ENCODE peak calls at places on chromosome 4, in five cellular contexts. One of them, this sample, is unnamed.
A peak's percentile ranks its signal among the peaks of the same experiment; 100 is the strongest.

GRCh38 chr4:4659871-4660651 is 118.2 kb upstream of the STX18 start:
- DNase-seq in upper lobe of right lung: no peak
- DNase-seq in prostate gland: no peak
- DNase-seq in neuronal stem cell: no peak
- DNase-seq in CD4-positive, CD25-positive, alpha-beta regulatory T cell: no peak
- DNase-seq in this sample: no peak

GRCh38 chr4:43264730-43265129 is 372.2 kb downstream of the GRXCR1 start:
- DNase-seq in upper lobe of right lung: no peak
- DNase-seq in neuronal stem cell: no peak
- DNase-seq in CD4-positive, CD25-positive, alpha-beta regulatory T cell: no peak
- DNase-seq in prostate gland: no peak
- DNase-seq in this sample: no peak

GRCh38 chr4:26058537-26058936 is 144.5 kb downstream of the SMIM20 start:
- DNase-seq in neuronal stem cell: no peak
- DNase-seq in upper lobe of right lung: no peak
- DNase-seq in CD4-positive, CD25-positive, alpha-beta regulatory T cell: no peak
- DNase-seq in prostate gland: peak; percentile 49
- DNase-seq in this sample: peak; percentile 79

GRCh38 chr4:13656569-13656988 is 29.1 kb upstream of the BOD1L1 start:
- DNase-seq in CD4-positive, CD25-positive, alpha-beta regulatory T cell: peak; percentile 20
- DNase-seq in prostate gland: peak; percentile 17
- DNase-seq in neuronal stem cell: peak; percentile 45
- DNase-seq in upper lobe of right lung: peak; percentile 72
- DNase-seq in this sample: peak; percentile 55

GRCh38 chr4:187726485-187726884 is 269.1 kb upstream of the ZFP42 start:
- DNase-seq in CD4-positive, CD25-positive, alpha-beta regulatory T cell: no peak
- DNase-seq in neuronal stem cell: no peak
- DNase-seq in prostate gland: no peak
- DNase-seq in upper lobe of right lung: no peak
- DNase-seq in this sample: no peak

GRCh38 chr4:136302566-136302965 is 1229.7 kb downstream of the PCDH18 start:
- DNase-seq in CD4-positive, CD25-positive, alpha-beta regulatory T cell: no peak
- DNase-seq in neuronal stem cell: no peak
- DNase-seq in upper lobe of right lung: no peak
- DNase-seq in prostate gland: no peak
- DNase-seq in this sample: no peak

GRCh38 chr4:125461676-125462363 is 147.1 kb downstream of the FAT4 start:
- DNase-seq in prostate gland: no peak
- DNase-seq in upper lobe of right lung: no peak
- DNase-seq in neuronal stem cell: no peak
- DNase-seq in CD4-positive, CD25-positive, alpha-beta regulatory T cell: no peak
- DNase-seq in this sample: no peak

GRCh38 chr4:152486414-152487389 is 49.2 kb downstream of the FBXW7 start:
- DNase-seq in CD4-positive, CD25-positive, alpha-beta regulatory T cell: no peak
- DNase-seq in upper lobe of right lung: no peak
- DNase-seq in neuronal stem cell: no peak
- DNase-seq in prostate gland: no peak
- DNase-seq in this sample: no peak

GRCh38 chr4:56821394-56822263 is at the start of gene SPINK2:
- DNase-seq in CD4-positive, CD25-positive, alpha-beta regulatory T cell: peak; percentile 60
- DNase-seq in prostate gland: peak; percentile 22
- DNase-seq in neuronal stem cell: peak; percentile 42
- DNase-seq in upper lobe of right lung: peak; percentile 78
- DNase-seq in this sample: peak; percentile 52

GRCh38 chr4:10593130-10593529 is 91.4 kb downstream of the CLNK start:
- DNase-seq in prostate gland: no peak
- DNase-seq in neuronal stem cell: no peak
- DNase-seq in CD4-positive, CD25-positive, alpha-beta regulatory T cell: no peak
- DNase-seq in upper lobe of right lung: no peak
- DNase-seq in this sample: no peak

GRCh38 chr4:11428161-11428700 is 463 bp downstream of the HS3ST1 start:
- DNase-seq in CD4-positive, CD25-positive, alpha-beta regulatory T cell: no peak
- DNase-seq in neuronal stem cell: peak; percentile 12
- DNase-seq in prostate gland: peak; percentile 14
- DNase-seq in upper lobe of right lung: no peak
- DNase-seq in this sample: no peak

GRCh38 chr4:125187621-125188176 is 127.1 kb upstream of the FAT4 start:
- DNase-seq in neuronal stem cell: no peak
- DNase-seq in upper lobe of right lung: no peak
- DNase-seq in CD4-positive, CD25-positive, alpha-beta regulatory T cell: no peak
- DNase-seq in prostate gland: peak; percentile 14
- DNase-seq in this sample: peak; percentile 4

GRCh38 chr4:69058410-69059059 is 37.7 kb upstream of the UGT2B7 start:
- DNase-seq in upper lobe of right lung: no peak
- DNase-seq in prostate gland: no peak
- DNase-seq in neuronal stem cell: no peak
- DNase-seq in CD4-positive, CD25-positive, alpha-beta regulatory T cell: no peak
- DNase-seq in this sample: no peak

GRCh38 chr4:20639346-20639745 is 60.9 kb upstream of the PACRGL start:
- DNase-seq in prostate gland: peak; percentile 56
- DNase-seq in neuronal stem cell: no peak
- DNase-seq in CD4-positive, CD25-positive, alpha-beta regulatory T cell: no peak
- DNase-seq in upper lobe of right lung: no peak
- DNase-seq in this sample: no peak

GRCh38 chr4:17577660-17578481 is 873 bp downstream of the LAP3 start:
- DNase-seq in upper lobe of right lung: peak; percentile 79
- DNase-seq in prostate gland: peak; percentile 20
- DNase-seq in CD4-positive, CD25-positive, alpha-beta regulatory T cell: no peak
- DNase-seq in neuronal stem cell: no peak
- DNase-seq in this sample: peak; percentile 49

GRCh38 chr4:144594471-144594986 is 51.4 kb upstream of the HHIP start:
- DNase-seq in neuronal stem cell: no peak
- DNase-seq in upper lobe of right lung: no peak
- DNase-seq in CD4-positive, CD25-positive, alpha-beta regulatory T cell: no peak
- DNase-seq in prostate gland: no peak
- DNase-seq in this sample: no peak

GRCh38 chr4:109414938-109415337 is 18.7 kb upstream of the SEC24B start:
- DNase-seq in prostate gland: no peak
- DNase-seq in neuronal stem cell: no peak
- DNase-seq in upper lobe of right lung: no peak
- DNase-seq in CD4-positive, CD25-positive, alpha-beta regulatory T cell: no peak
- DNase-seq in this sample: no peak
- H3K4me1 ChIP-seq in prostate gland: no peaks in the 10 kb centered on the region
- H3K4me1 ChIP-seq in neuronal stem cell: no peaks in the 10 kb centered on the region
- H3K4me1 ChIP-seq in upper lobe of right lung: no peaks in the 10 kb centered on the region
- H3K4me1 ChIP-seq in CD4-positive, CD25-positive, alpha-beta regulatory T cell: no peaks in the 10 kb centered on the region
- H3K4me1 ChIP-seq in this sample: peaks cover 6% of the 10 kb centered on the region

DNA sequence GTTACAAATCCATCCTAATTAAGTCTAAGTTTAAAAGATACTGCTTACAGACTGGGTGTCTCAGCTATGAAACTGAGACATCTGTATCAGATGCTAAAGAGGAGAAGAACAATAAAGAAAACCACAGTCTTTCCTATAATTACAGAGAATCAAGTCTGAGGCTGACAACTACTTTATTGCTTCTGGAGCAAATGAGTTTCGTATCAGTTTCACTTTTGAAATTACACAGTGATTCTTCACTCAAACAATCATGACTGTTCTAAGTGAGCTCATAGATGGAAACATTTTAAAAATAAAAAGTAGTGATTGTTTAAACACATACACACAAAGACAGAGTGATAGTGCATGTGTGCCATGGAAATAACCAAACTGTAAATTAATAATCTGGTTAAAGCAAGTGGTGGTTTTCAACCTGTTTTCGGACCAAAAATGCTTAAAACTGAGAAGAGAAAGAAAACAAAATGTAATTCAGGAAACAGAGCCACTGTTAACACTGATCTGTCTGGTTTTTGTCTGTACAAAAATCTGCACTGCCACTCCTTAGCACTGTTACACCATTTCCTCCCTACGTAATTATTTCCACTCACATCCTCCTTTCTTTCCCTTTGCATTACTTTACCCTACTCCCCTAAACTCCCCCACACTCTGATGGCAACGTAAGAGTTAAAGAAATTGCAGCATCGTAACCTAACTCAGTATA is 12.5 kb downstream of the RFC1 start:
- DNase-seq in prostate gland: no peak
- DNase-seq in CD4-positive, CD25-positive, alpha-beta regulatory T cell: no peak
- DNase-seq in upper lobe of right lung: no peak
- DNase-seq in neuronal stem cell: no peak
- DNase-seq in this sample: no peak
- H3K4me3 ChIP-seq in prostate gland: peak overlapping the region; percentile 23
- H3K4me3 ChIP-seq in CD4-positive, CD25-positive, alpha-beta regulatory T cell: peak overlapping the region; percentile 95
- H3K4me3 ChIP-seq in upper lobe of right lung: peak overlapping the region; percentile 39
- H3K4me3 ChIP-seq in neuronal stem cell: no peak overlapping the region
- H3K4me3 ChIP-seq in this sample: no peak overlapping the region

GRCh38 chr4:54058171-54058570 is 6.2 kb downstream of the CHIC2 start:
- DNase-seq in CD4-positive, CD25-positive, alpha-beta regulatory T cell: no peak
- DNase-seq in prostate gland: no peak
- DNase-seq in upper lobe of right lung: no peak
- DNase-seq in neuronal stem cell: no peak
- DNase-seq in this sample: no peak

GRCh38 chr4:54061067-54061466 is 3.3 kb downstream of the CHIC2 start:
- DNase-seq in CD4-positive, CD25-positive, alpha-beta regulatory T cell: no peak
- DNase-seq in prostate gland: no peak
- DNase-seq in neuronal stem cell: no peak
- DNase-seq in upper lobe of right lung: no peak
- DNase-seq in this sample: no peak

GRCh38 chr4:54055494-54055893 is 8.9 kb downstream of the CHIC2 start:
- DNase-seq in upper lobe of right lung: no peak
- DNase-seq in prostate gland: no peak
- DNase-seq in neuronal stem cell: no peak
- DNase-seq in CD4-positive, CD25-positive, alpha-beta regulatory T cell: no peak
- DNase-seq in this sample: no peak

GRCh38 chr4:54054501-54054900 is 9.9 kb downstream of the CHIC2 start:
- DNase-seq in upper lobe of right lung: no peak
- DNase-seq in prostate gland: no peak
- DNase-seq in neuronal stem cell: no peak
- DNase-seq in CD4-positive, CD25-positive, alpha-beta regulatory T cell: no peak
- DNase-seq in this sample: no peak

GRCh38 chr4:54056360-54056759 is 8.0 kb downstream of the CHIC2 start:
- DNase-seq in CD4-positive, CD25-positive, alpha-beta regulatory T cell: no peak
- DNase-seq in neuronal stem cell: no peak
- DNase-seq in upper lobe of right lung: no peak
- DNase-seq in prostate gland: no peak
- DNase-seq in this sample: no peak
- H3K4me1 ChIP-seq in CD4-positive, CD25-positive, alpha-beta regulatory T cell: peaks cover 65% of the 10 kb centered on the region
- H3K4me1 ChIP-seq in neuronal stem cell: no peaks in the 10 kb centered on the region
- H3K4me1 ChIP-seq in upper lobe of right lung: peaks cover 54% of the 10 kb centered on the region
- H3K4me1 ChIP-seq in prostate gland: no peaks in the 10 kb centered on the region
- H3K4me1 ChIP-seq in this sample: peaks cover 20% of the 10 kb centered on the region

GRCh38 chr4:151226004-151226932 is 50.7 kb upstream of the PRSS48 start:
- DNase-seq in upper lobe of right lung: no peak
- DNase-seq in CD4-positive, CD25-positive, alpha-beta regulatory T cell: no peak
- DNase-seq in neuronal stem cell: no peak
- DNase-seq in prostate gland: no peak
- DNase-seq in this sample: no peak
- H3K4me3 ChIP-seq in upper lobe of right lung: peak overlapping the region; percentile 50
- H3K4me3 ChIP-seq in CD4-positive, CD25-positive, alpha-beta regulatory T cell: no peak overlapping the region
- H3K4me3 ChIP-seq in neuronal stem cell: no peak overlapping the region
- H3K4me3 ChIP-seq in prostate gland: no peak overlapping the region
- H3K4me3 ChIP-seq in this sample: no peak overlapping the region

DNA sequence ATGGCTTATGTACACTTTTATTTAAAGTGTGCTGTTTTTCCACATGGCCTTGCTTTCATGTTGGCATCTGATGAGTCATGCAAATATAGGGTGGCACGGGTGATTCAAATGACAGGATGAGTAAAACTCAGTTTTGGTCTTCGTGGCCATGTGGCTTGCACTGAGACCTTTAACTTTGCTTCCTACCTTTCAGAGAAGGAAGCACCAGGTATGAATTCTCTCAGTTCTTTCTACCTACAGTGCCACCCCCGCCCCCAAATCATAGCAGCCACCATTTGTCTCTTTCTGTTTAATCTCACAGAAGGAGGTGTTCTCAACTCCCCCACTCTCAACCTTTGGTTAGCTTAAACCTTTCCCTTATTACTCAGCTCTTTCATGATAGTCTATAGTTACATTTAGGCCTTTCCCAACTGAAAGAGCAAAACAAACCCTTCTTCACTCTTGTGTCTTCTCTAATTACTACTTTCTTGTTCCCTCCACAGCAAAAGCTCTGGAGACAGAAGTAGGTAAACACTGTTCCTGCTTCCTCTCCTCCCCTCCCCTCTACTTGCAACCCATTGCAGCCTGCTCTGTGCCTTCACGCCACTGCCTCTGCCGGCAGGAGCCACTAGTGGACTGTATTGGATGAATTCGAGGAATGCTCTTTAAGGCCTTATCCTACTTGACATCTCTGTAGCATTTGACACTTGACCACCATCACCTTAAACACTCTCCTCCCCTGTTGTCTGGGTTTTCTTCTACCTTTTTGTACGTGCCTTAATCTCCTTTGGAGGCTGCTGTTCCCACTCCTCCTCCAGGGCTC is 123.7 kb downstream of the AFF1 start:
- DNase-seq in CD4-positive, CD25-positive, alpha-beta regulatory T cell: no peak
- DNase-seq in neuronal stem cell: no peak
- DNase-seq in upper lobe of right lung: peak; percentile 71
- DNase-seq in prostate gland: no peak
- DNase-seq in this sample: peak; percentile 65
- H3K4me1 ChIP-seq in CD4-positive, CD25-positive, alpha-beta regulatory T cell: peaks cover 15% of the 10 kb centered on the region
- H3K4me1 ChIP-seq in neuronal stem cell: no peaks in the 10 kb centered on the region
- H3K4me1 ChIP-seq in upper lobe of right lung: peaks cover 55% of the 10 kb centered on the region
- H3K4me1 ChIP-seq in prostate gland: peaks cover 20% of the 10 kb centered on the region
- H3K4me1 ChIP-seq in this sample: peaks cover 82% of the 10 kb centered on the region

DNA sequence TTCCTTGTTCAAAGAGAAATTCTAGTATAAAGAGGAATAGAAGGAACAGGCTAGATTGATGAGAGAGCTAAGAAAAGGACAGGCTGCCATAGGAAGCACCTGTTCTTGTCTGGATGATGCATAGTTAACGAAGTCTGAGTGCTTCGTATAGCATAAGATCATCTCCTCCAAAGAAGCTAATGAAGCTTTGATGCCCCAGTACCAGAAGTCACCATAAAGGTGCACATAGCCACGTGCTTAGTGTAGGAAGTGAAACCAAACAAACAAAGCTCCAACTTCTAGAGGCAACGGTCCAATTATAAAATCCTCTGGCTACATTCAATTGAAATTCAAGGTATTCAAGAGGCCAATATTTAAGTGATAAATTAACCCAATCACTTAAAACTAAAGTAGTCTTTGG is 31.0 kb downstream of the AFAP1 start:
- DNase-seq in upper lobe of right lung: no peak
- DNase-seq in CD4-positive, CD25-positive, alpha-beta regulatory T cell: no peak
- DNase-seq in neuronal stem cell: no peak
- DNase-seq in prostate gland: no peak
- DNase-seq in this sample: no peak
- H3K4me3 ChIP-seq in upper lobe of right lung: no peak overlapping the region
- H3K4me3 ChIP-seq in CD4-positive, CD25-positive, alpha-beta regulatory T cell: no peak overlapping the region
- H3K4me3 ChIP-seq in neuronal stem cell: no peak overlapping the region
- H3K4me3 ChIP-seq in prostate gland: no peak overlapping the region
- H3K4me3 ChIP-seq in this sample: no peak overlapping the region

GRCh38 chr4:38145741-38146140 is 185.5 kb downstream of the PTTG2 start:
- DNase-seq in upper lobe of right lung: no peak
- DNase-seq in neuronal stem cell: no peak
- DNase-seq in CD4-positive, CD25-positive, alpha-beta regulatory T cell: no peak
- DNase-seq in prostate gland: no peak
- DNase-seq in this sample: no peak

GRCh38 chr4:38141808-38142500 is 181.8 kb downstream of the PTTG2 start:
- DNase-seq in CD4-positive, CD25-positive, alpha-beta regulatory T cell: no peak
- DNase-seq in neuronal stem cell: no peak
- DNase-seq in prostate gland: no peak
- DNase-seq in upper lobe of right lung: no peak
- DNase-seq in this sample: no peak

GRCh38 chr4:38146383-38146782 is 186.2 kb downstream of the PTTG2 start:
- DNase-seq in prostate gland: no peak
- DNase-seq in upper lobe of right lung: no peak
- DNase-seq in neuronal stem cell: no peak
- DNase-seq in CD4-positive, CD25-positive, alpha-beta regulatory T cell: no peak
- DNase-seq in this sample: no peak

GRCh38 chr4:38145033-38145673 is 185.0 kb downstream of the PTTG2 start:
- DNase-seq in prostate gland: no peak
- DNase-seq in CD4-positive, CD25-positive, alpha-beta regulatory T cell: no peak
- DNase-seq in neuronal stem cell: no peak
- DNase-seq in upper lobe of right lung: no peak
- DNase-seq in this sample: no peak

GRCh38 chr4:38144029-38144428 is 183.8 kb downstream of the PTTG2 start:
- DNase-seq in upper lobe of right lung: no peak
- DNase-seq in prostate gland: no peak
- DNase-seq in CD4-positive, CD25-positive, alpha-beta regulatory T cell: no peak
- DNase-seq in neuronal stem cell: no peak
- DNase-seq in this sample: no peak
- H3K4me1 ChIP-seq in upper lobe of right lung: no peaks in the 10 kb centered on the region
- H3K4me1 ChIP-seq in prostate gland: peaks cover 3% of the 10 kb centered on the region
- H3K4me1 ChIP-seq in CD4-positive, CD25-positive, alpha-beta regulatory T cell: no peaks in the 10 kb centered on the region
- H3K4me1 ChIP-seq in neuronal stem cell: peaks cover 2% of the 10 kb centered on the region
- H3K4me1 ChIP-seq in this sample: no peaks in the 10 kb centered on the region

This sample was measured in thyroid gland.